ENCODE peak calls at places on chromosome 18, in ten cellular contexts. U, H, J, T, Q, O, S, B, K and D are unnamed samples.

GRCh38 chr18:53567935-53568574 is 656.4 kb downstream of the MBD2 start:
- DNase-seq in B (no peak), O (no peak), J (no peak), U (no peak), S (no peak), Q (no peak), K (no peak), T (no peak), H (peak), D (no peak)

GRCh38 chr18:61333271-61333745 is at the start of gene CDH20:
- DNase-seq in K (no peak), T (no peak), U (peak), J (no peak), B (no peak), S (no peak), O (no peak), Q (no peak), H (peak), D (peak)

GRCh38 chr18:4125246-4125938 is 329.7 kb downstream of the DLGAP1 start:
- DNase-seq in S (no peak), H (peak), Q (peak), U (no peak), B (no peak), T (peak), K (no peak), O (no peak), J (no peak), D (no peak)

GRCh38 chr18:76875390-76876330 is 53.3 kb downstream of the ZNF236 start:
- DNase-seq in O (no peak), T (peak), J (no peak), Q (peak), B (peak), S (no peak), H (peak), K (no peak), U (no peak), D (no peak)

GRCh38 chr18:12119358-12119757 is 25.7 kb downstream of the ANKRD62 start:
- DNase-seq in J (no peak), T (no peak), Q (no peak), H (no peak), S (no peak), U (no peak), O (no peak), B (no peak), K (no peak), D (no peak)

GRCh38 chr18:48917579-48918101 is 33.1 kb downstream of the SMAD7 start:
- DNase-seq in T (no peak), S (no peak), J (peak), U (no peak), K (peak), B (no peak), H (no peak), O (no peak), Q (no peak), D (no peak)

GRCh38 chr18:75249672-75250470 is 39.3 kb downstream of the TSHZ1 start:
- DNase-seq in B (no peak), J (no peak), H (no peak), U (no peak), T (no peak), O (no peak), K (no peak), Q (no peak), S (no peak), D (no peak)

GRCh38 chr18:63147973-63148372 is 171.6 kb downstream of the BCL2 start:
- DNase-seq in T (no peak), K (no peak), H (no peak), J (no peak), O (no peak), U (no peak), Q (no peak), S (no peak), B (no peak), D (no peak)

GRCh38 chr18:11946756-11947155 is 34.6 kb upstream of the IMPA2 start:
- DNase-seq in O (no peak), T (no peak), J (peak), B (no peak), Q (peak), H (peak), S (no peak), U (no peak), K (peak), D (no peak)

GRCh38 chr18:64678048-64678447 is 529.2 kb upstream of the LINC00305 start:
- DNase-seq in O (no peak), S (no peak), J (no peak), T (no peak), H (peak), K (no peak), B (no peak), U (no peak), Q (no peak), D (no peak)

GRCh38 chr18:79275992-79276391 is 119.7 kb upstream of the NFATC1 start:
- DNase-seq in O (no peak), T (no peak), K (no peak), H (no peak), U (no peak), S (no peak), B (no peak), Q (no peak), J (no peak), D (no peak)

GRCh38 chr18:37565985-37566478 is 434 bp upstream of the CELF4 start:
- DNase-seq in U (peak), K (peak), S (no peak), Q (peak), B (no peak), T (peak), J (no peak), O (peak), H (peak), D (peak)

GRCh38 chr18:6158958-6159357 is 255.8 kb downstream of the L3MBTL4 start:
- DNase-seq in U (no peak), K (no peak), O (no peak), T (no peak), S (no peak), B (no peak), H (no peak), J (no peak), Q (no peak), D (no peak)

GRCh38 chr18:62802523-62802922 is 87.2 kb downstream of the PHLPP1 start:
- DNase-seq in O (no peak), H (no peak), S (no peak), U (no peak), Q (no peak), J (no peak), B (no peak), K (no peak), T (no peak), D (no peak)

GRCh38 chr18:40867452-40867851 is 1087.6 kb upstream of the PIK3C3 start:
- DNase-seq in B (no peak), S (no peak), Q (no peak), H (no peak), O (no peak), K (no peak), U (no peak), J (no peak), T (no peak), D (no peak)

GRCh38 chr18:58781627-58782194 is 83.0 kb upstream of the ZNF532 start:
- DNase-seq in U (peak), O (peak), H (peak), Q (peak), B (peak), S (peak), K (peak), J (peak), T (peak), D (no peak)

GRCh38 chr18:51433881-51434280 is 236.4 kb upstream of the MEX3C start:
- DNase-seq in K (no peak), O (no peak), B (no peak), S (no peak), Q (no peak), H (no peak), J (no peak), U (no peak), T (no peak), D (no peak)

GRCh38 chr18:74278983-74279382 is 12.8 kb downstream of the CYB5A start:
- DNase-seq in U (no peak), H (no peak), Q (no peak), K (no peak), J (no peak), S (no peak), B (no peak), T (no peak), O (no peak), D (no peak)

GRCh38 chr18:52160652-52161051 is 179.3 kb upstream of the DCC start:
- DNase-seq in O (no peak), S (no peak), B (no peak), K (no peak), U (no peak), Q (no peak), J (no peak), T (no peak), H (no peak), D (no peak)

GRCh38 chr18:6057604-6058003 is 162.3 kb upstream of the TMEM200C start:
- DNase-seq in H (no peak), Q (no peak), S (no peak), K (no peak), B (no peak), U (no peak), J (no peak), O (no peak), T (no peak), D (no peak)

GRCh38 chr18:7830468-7830867 is 263.4 kb downstream of the PTPRM start:
- DNase-seq in T (no peak), K (no peak), J (no peak), S (no peak), O (no peak), Q (no peak), H (no peak), U (no peak), B (no peak), D (no peak)

GRCh38 chr18:7923105-7923504 is 356.0 kb downstream of the PTPRM start:
- DNase-seq in T (no peak), B (no peak), H (no peak), K (no peak), U (no peak), S (no peak), Q (no peak), J (no peak), O (no peak), D (no peak)

GRCh38 chr18:23893653-23894052 is 120.9 kb upstream of the TTC39C start:
- DNase-seq in U (no peak), O (no peak), H (no peak), S (no peak), Q (no peak), B (no peak), T (no peak), K (no peak), J (no peak), D (no peak)

GRCh38 chr18:80157708-80158343 is 48.8 kb downstream of the ADNP2 start:
- DNase-seq in T (peak), U (no peak), J (no peak), K (peak), H (peak), Q (peak), O (peak), B (peak), S (peak), D (peak)

GRCh38 chr18:24271381-24272331 is 126.0 kb downstream of the OSBPL1A start:
- DNase-seq in S (peak), U (peak), T (peak), K (peak), Q (peak), O (peak), H (peak), J (peak), B (no peak), D (peak)

GRCh38 chr18:7898181-7898580 is 331.1 kb downstream of the PTPRM start:
- DNase-seq in S (no peak), K (no peak), Q (no peak), O (no peak), U (no peak), B (no peak), H (peak), T (no peak), J (no peak), D (no peak)

GRCh38 chr18:11937874-11938478 is 29.9 kb upstream of the MPPE1 start:
- DNase-seq in H (peak), K (peak), J (peak), U (no peak), O (peak), Q (peak), B (peak), T (peak), S (peak), D (peak)

GRCh38 chr18:68181956-68182355 is 533.0 kb downstream of the TMX3 start:
- DNase-seq in H (no peak), B (no peak), Q (no peak), J (no peak), U (no peak), S (no peak), T (no peak), O (no peak), K (no peak), D (no peak)

GRCh38 chr18:67597759-67598158 is 81.2 kb upstream of the DSEL start:
- DNase-seq in U (no peak), K (no peak), H (no peak), J (no peak), B (no peak), O (no peak), Q (no peak), S (no peak), T (no peak), D (no peak)

GRCh38 chr18:73908323-73908722 is 239.3 kb downstream of the FBXO15 start:
- DNase-seq in J (no peak), T (peak), S (no peak), O (no peak), Q (no peak), K (no peak), H (peak), B (no peak), U (no peak), D (no peak)

GRCh38 chr18:75282746-75283145 is 72.1 kb downstream of the TSHZ1 start:
- DNase-seq in U (no peak), Q (no peak), H (no peak), B (no peak), O (no peak), K (no peak), S (no peak), J (no peak), T (no peak), D (no peak)

GRCh38 chr18:48875942-48876511 is 74.7 kb downstream of the SMAD7 start:
- DNase-seq in O (no peak), Q (no peak), K (peak), H (peak), J (peak), U (no peak), B (no peak), T (no peak), S (no peak), D (no peak)

GRCh38 chr18:79884296-79884962 is 67.0 kb downstream of the SLC66A2 start:
- DNase-seq in O (no peak), K (peak), Q (no peak), B (no peak), H (no peak), T (no peak), U (no peak), S (no peak), J (no peak), D (no peak)

GRCh38 chr18:22790545-22791415 is 142.3 kb upstream of the RBBP8 start:
- DNase-seq in Q (no peak), O (no peak), T (no peak), K (no peak), B (no peak), U (no peak), S (no peak), H (no peak), J (no peak), D (no peak)

GRCh38 chr18:6569813-6570212 is 155.1 kb upstream of the L3MBTL4 start:
- DNase-seq in K (no peak), S (no peak), T (no peak), J (no peak), O (peak), B (no peak), H (no peak), Q (no peak), U (no peak), D (no peak)

GRCh38 chr18:76619342-76620315 is 124.6 kb upstream of the ZNF516 start:
- DNase-seq in J (peak), H (peak), T (peak), K (peak), S (peak), O (peak), U (peak), Q (peak), B (no peak), D (peak)

GRCh38 chr18:9361191-9361590 is 26.6 kb downstream of the TWSG1 start:
- DNase-seq in T (no peak), J (no peak), K (no peak), O (no peak), H (no peak), S (no peak), B (no peak), Q (no peak), U (no peak), D (no peak)

GRCh38 chr18:9362869-9363268 is 28.3 kb downstream of the TWSG1 start:
- DNase-seq in Q (no peak), H (no peak), O (no peak), B (no peak), K (no peak), T (no peak), U (no peak), S (no peak), J (no peak), D (no peak)

GRCh38 chr18:9366126-9366714 is 31.6 kb downstream of the TWSG1 start:
- DNase-seq in J (no peak), O (peak), U (peak), K (no peak), H (peak), S (no peak), T (peak), Q (no peak), B (no peak), D (peak)

GRCh38 chr18:9364242-9364641 is 29.7 kb downstream of the TWSG1 start:
- DNase-seq in K (no peak), O (no peak), S (no peak), U (no peak), T (no peak), Q (no peak), H (no peak), B (no peak), J (no peak), D (no peak)

GRCh38 chr18:9365406-9365805 is 30.8 kb downstream of the TWSG1 start:
- DNase-seq in H (no peak), K (no peak), U (no peak), O (no peak), Q (no peak), B (no peak), T (no peak), S (no peak), J (no peak), D (no peak)
- H3K27ac ChIP-seq in H (no peak), K (no peak), U (no peak), O (no peak), Q (no peak), B (no peak), T (no peak), S (no peak), J (peak), D (no peak)

GRCh38 chr18:36295214-36295613 is 2.3 kb upstream of the FHOD3 start:
- DNase-seq in Q (no peak), O (no peak), S (no peak), U (no peak), J (no peak), K (no peak), H (no peak), T (no peak), B (no peak), D (no peak)
- H3K27ac ChIP-seq in Q (no peak), O (no peak), S (no peak), U (no peak), J (no peak), K (no peak), H (no peak), T (no peak), B (no peak), D (no peak)

GRCh38 chr18:70290482-70291294 is 1.8 kb downstream of the SOCS6 start:
- DNase-seq in K (no peak), S (no peak), J (no peak), H (no peak), U (no peak), Q (no peak), B (no peak), T (no peak), O (no peak), D (no peak)
- H3K27ac ChIP-seq in K (peak), S (peak), J (peak), H (no peak), U (no peak), Q (peak), B (no peak), T (peak), O (peak), D (peak)

GRCh38 chr18:46915800-46916550 is 1.3 kb downstream of the PIAS2 start:
- DNase-seq in K (no peak), S (no peak), O (no peak), T (no peak), B (no peak), J (no peak), U (no peak), Q (no peak), H (no peak), D (no peak)
- H3K27ac ChIP-seq in K (peak), S (peak), O (no peak), T (peak), B (no peak), J (peak), U (no peak), Q (peak), H (no peak), D (no peak)

GRCh38 chr18:42051411-42051810 is 96.4 kb downstream of the PIK3C3 start:
- DNase-seq in K (no peak), O (no peak), S (no peak), H (no peak), B (no peak), T (no peak), Q (no peak), J (no peak), U (no peak), D (no peak)

GRCh38 chr18:42048150-42048549 is 93.1 kb downstream of the PIK3C3 start:
- DNase-seq in U (no peak), K (no peak), H (no peak), B (no peak), Q (no peak), O (no peak), J (no peak), T (no peak), S (no peak), D (no peak)

GRCh38 chr18:42052137-42052708 is 97.2 kb downstream of the PIK3C3 start:
- DNase-seq in U (no peak), H (peak), Q (no peak), O (no peak), J (no peak), K (no peak), B (no peak), S (no peak), T (no peak), D (no peak)

GRCh38 chr18:42045346-42045745 is 90.3 kb downstream of the PIK3C3 start:
- DNase-seq in U (no peak), S (no peak), T (no peak), B (no peak), K (no peak), H (no peak), O (peak), J (no peak), Q (no peak), D (no peak)

GRCh38 chr18:42047721-42048120 is 92.7 kb downstream of the PIK3C3 start:
- DNase-seq in H (no peak), T (no peak), K (no peak), B (no peak), O (no peak), S (no peak), Q (no peak), U (no peak), J (no peak), D (no peak)
- H3K27ac ChIP-seq in H (no peak), T (no peak), K (no peak), B (no peak), O (no peak), S (no peak), Q (no peak), U (no peak), J (no peak), D (no peak)

GRCh38 chr18:27042177-27042576 is 142.9 kb downstream of the CHST9 start:
- DNase-seq in O (no peak), T (no peak), J (no peak), S (no peak), U (no peak), K (no peak), H (no peak), Q (no peak), B (no peak), D (no peak)

GRCh38 chr18:27040796-27041195 is 144.3 kb downstream of the CHST9 start:
- DNase-seq in H (no peak), S (no peak), T (no peak), J (no peak), Q (no peak), K (no peak), O (no peak), B (no peak), U (no peak), D (no peak)

GRCh38 chr18:27049945-27050344 is 135.2 kb downstream of the CHST9 start:
- DNase-seq in U (no peak), Q (no peak), B (no peak), H (no peak), K (no peak), J (no peak), S (no peak), O (no peak), T (no peak), D (no peak)

DNA sequence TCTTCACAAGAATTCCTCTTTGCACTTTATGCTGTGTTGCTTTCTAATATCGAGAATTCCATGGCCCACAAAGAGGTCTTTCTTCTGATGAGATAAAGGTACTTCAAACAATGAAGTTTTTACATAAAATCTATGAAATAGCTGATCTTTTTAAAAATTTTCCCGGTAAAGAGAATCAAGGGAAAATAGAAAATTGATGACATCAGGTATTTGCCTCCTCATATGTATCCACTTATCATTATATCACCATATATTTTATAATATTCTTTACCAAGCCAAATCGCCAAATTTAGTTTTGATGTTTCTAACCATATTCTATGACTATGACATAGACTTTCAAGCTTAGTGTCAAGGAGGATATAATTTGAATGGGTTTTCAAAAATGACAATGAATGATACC is 139.8 kb downstream of the CHST9 start:
- DNase-seq in U (no peak), K (no peak), J (no peak), O (no peak), H (no peak), T (no peak), S (no peak), B (no peak), Q (no peak), D (no peak)
- H3K27ac ChIP-seq in U (no peak), K (no peak), J (no peak), O (no peak), H (no peak), T (no peak), S (no peak), B (no peak), Q (no peak), D (no peak)

DNA sequence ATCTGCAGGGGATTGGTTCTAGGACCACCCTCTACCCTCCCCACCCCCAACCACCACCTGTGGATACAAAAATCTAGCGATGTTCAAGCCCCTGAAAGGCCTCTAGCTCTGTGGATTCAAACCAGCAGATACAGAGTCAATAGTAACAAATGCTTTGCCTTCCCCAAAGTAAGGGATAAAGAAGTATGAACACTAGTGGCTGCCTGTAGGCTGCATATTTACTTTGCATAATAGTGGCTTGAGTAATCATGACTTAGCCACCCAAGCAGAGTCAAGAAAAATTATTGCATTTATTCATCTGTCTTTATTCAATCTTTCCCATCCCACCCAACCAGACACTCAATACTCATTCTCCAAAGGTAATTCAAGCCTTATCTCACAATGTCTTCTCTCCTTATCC is 43.8 kb downstream of the SOCS6 start:
- DNase-seq in H (no peak), U (no peak), S (no peak), K (no peak), O (no peak), T (no peak), B (no peak), J (no peak), Q (no peak), D (no peak)
- H3K27ac ChIP-seq in H (no peak), U (no peak), S (no peak), K (no peak), O (no peak), T (no peak), B (no peak), J (no peak), Q (no peak), D (peak)

GRCh38 chr18:25399554-25399953 is 47.6 kb upstream of the ZNF521 start:
- DNase-seq in U (no peak), T (no peak), J (no peak), Q (no peak), H (no peak), S (no peak), O (no peak), K (no peak), B (no peak), D (no peak)
- H3K27ac ChIP-seq in U (no peak), T (no peak), J (no peak), Q (no peak), H (no peak), S (no peak), O (no peak), K (no peak), B (no peak), D (no peak)